ENCODE peak calls at places on chromosome 6, in ten cellular contexts. S is upper lobe of right lung; J is RWPE2; Q is GM12878; F is neural progenitor cell; W is lung; N is fibroblast of lung; I is CD8-positive, alpha-beta T cell; R is astrocyte; E is PC-3. M is an unnamed sample.

GRCh38 chr6:127190552-127190951 is 72.1 kb downstream of the RSPO3 start:
- DNase-seq in S (no peak), J (no peak), Q (no peak), F (peak), W (no peak), N (peak), I (no peak), R (no peak), E (peak), M (peak)

GRCh38 chr6:169831450-169832246 is 80.2 kb downstream of the ERMARD start:
- DNase-seq in S (peak), J (no peak), Q (no peak), F (peak), W (peak), N (peak), I (peak), R (peak), E (peak), M (peak)

GRCh38 chr6:149028767-149029405 is 282.1 kb downstream of the UST start:
- DNase-seq in S (no peak), J (no peak), Q (peak), F (peak), W (peak), N (peak), I (peak), R (peak), E (peak), M (peak)

GRCh38 chr6:36290668-36291620 is 21.1 kb downstream of the PNPLA1 start:
- DNase-seq in S (no peak), J (no peak), Q (no peak), F (no peak), W (peak), N (peak), I (no peak), R (no peak), E (peak), M (peak)

GRCh38 chr6:23179994-23180393 is 610.6 kb downstream of the HDGFL1 start:
- DNase-seq in S (no peak), J (no peak), Q (no peak), F (no peak), W (no peak), N (no peak), I (no peak), R (no peak), E (no peak), M (no peak)

GRCh38 chr6:9623228-9623832 is 791.5 kb downstream of the TFAP2A start:
- DNase-seq in S (no peak), J (no peak), Q (no peak), F (no peak), W (no peak), N (no peak), I (no peak), R (no peak), E (no peak), M (no peak)

GRCh38 chr6:39301606-39302005 is 12.6 kb downstream of the KCNK17 start:
- DNase-seq in S (no peak), J (no peak), Q (no peak), F (peak), W (no peak), N (no peak), I (no peak), R (no peak), E (peak), M (peak)

GRCh38 chr6:37928217-37928616 is 108.7 kb downstream of the ZFAND3 start:
- DNase-seq in S (no peak), J (no peak), Q (no peak), F (peak), W (no peak), N (no peak), I (no peak), R (no peak), E (no peak), M (peak)

GRCh38 chr6:82078286-82078908 is 169.1 kb downstream of the IBTK start:
- DNase-seq in S (no peak), J (no peak), Q (no peak), F (no peak), W (no peak), N (no peak), I (no peak), R (no peak), E (no peak), M (no peak)

GRCh38 chr6:14440215-14440890 is 322.8 kb downstream of the CD83 start:
- DNase-seq in S (no peak), J (no peak), Q (no peak), F (no peak), W (no peak), N (no peak), I (no peak), R (no peak), E (no peak), M (no peak)

GRCh38 chr6:116287668-116288282 is 8.0 kb upstream of the TSPYL1 start:
- DNase-seq in S (no peak), J (no peak), Q (no peak), F (peak), W (no peak), N (peak), I (no peak), R (peak), E (peak), M (peak)

GRCh38 chr6:2226775-2227174 is 18.6 kb downstream of the GMDS start:
- DNase-seq in S (no peak), J (no peak), Q (no peak), F (no peak), W (no peak), N (no peak), I (no peak), R (no peak), E (no peak), M (no peak)

GRCh38 chr6:27290065-27290849 is 21.8 kb downstream of the POM121L2 start:
- DNase-seq in S (no peak), J (no peak), Q (peak), F (peak), W (no peak), N (no peak), I (no peak), R (peak), E (no peak), M (peak)

GRCh38 chr6:53192590-53193232 is 44.1 kb upstream of the GCM1 start:
- DNase-seq in S (no peak), J (no peak), Q (no peak), F (peak), W (no peak), N (no peak), I (no peak), R (no peak), E (no peak), M (peak)

GRCh38 chr6:26105842-26106241 is 18.6 kb downstream of the HFE start:
- DNase-seq in S (no peak), J (no peak), Q (no peak), F (no peak), W (no peak), N (no peak), I (no peak), R (peak), E (peak), M (peak)

GRCh38 chr6:132813173-132813856 is 1.1 kb upstream of the RPS12 start:
- DNase-seq in S (peak), J (no peak), Q (no peak), F (peak), W (peak), N (peak), I (peak), R (no peak), E (peak), M (peak)

GRCh38 chr6:128519132-128519930 is 1.1 kb downstream of the PTPRK start:
- DNase-seq in S (peak), J (peak), Q (no peak), F (peak), W (peak), N (peak), I (peak), R (peak), E (peak), M (peak)

GRCh38 chr6:40630046-40630445 is 42.9 kb upstream of the LRFN2 start:
- DNase-seq in S (no peak), J (no peak), Q (no peak), F (no peak), W (no peak), N (no peak), I (no peak), R (no peak), E (no peak), M (no peak)

GRCh38 chr6:137230547-137230946 is 11.4 kb upstream of the IFNGR1 start:
- DNase-seq in S (no peak), J (no peak), Q (no peak), F (no peak), W (no peak), N (no peak), I (no peak), R (no peak), E (no peak), M (no peak)

GRCh38 chr6:112362027-112362795 is 15.1 kb downstream of the RFPL4B start:
- DNase-seq in S (no peak), J (no peak), Q (no peak), F (no peak), W (no peak), N (no peak), I (no peak), R (no peak), E (no peak), M (no peak)

GRCh38 chr6:44651604-44652003 is 264.1 kb downstream of the CDC5L start:
- DNase-seq in S (peak), J (no peak), Q (no peak), F (peak), W (no peak), N (no peak), I (no peak), R (no peak), E (no peak), M (no peak)

GRCh38 chr6:43608310-43608763 is 20.7 kb downstream of the GTPBP2 start:
- DNase-seq in S (no peak), J (no peak), Q (peak), F (peak), W (peak), N (peak), I (peak), R (peak), E (peak), M (peak)

GRCh38 chr6:133512410-133513016 is 271.4 kb downstream of the EYA4 start:
- DNase-seq in S (no peak), J (no peak), Q (no peak), F (peak), W (no peak), N (peak), I (no peak), R (peak), E (peak), M (peak)

GRCh38 chr6:14423330-14423729 is 305.8 kb downstream of the CD83 start:
- DNase-seq in S (no peak), J (no peak), Q (no peak), F (no peak), W (no peak), N (no peak), I (no peak), R (no peak), E (no peak), M (peak)

GRCh38 chr6:85126448-85127178 is 323.3 kb upstream of the NT5E start:
- DNase-seq in S (no peak), J (no peak), Q (no peak), F (peak), W (peak), N (peak), I (no peak), R (no peak), E (peak), M (peak)

GRCh38 chr6:37038297-37039198 is 33.1 kb downstream of the FGD2 start:
- DNase-seq in S (no peak), J (no peak), Q (no peak), F (no peak), W (no peak), N (peak), I (no peak), R (peak), E (no peak), M (peak)

GRCh38 chr6:117810269-117810668 is 96.8 kb upstream of the SLC35F1 start:
- DNase-seq in S (no peak), J (no peak), Q (no peak), F (no peak), W (no peak), N (no peak), I (no peak), R (no peak), E (no peak), M (no peak)

GRCh38 chr6:119333707-119334295 is 15.8 kb downstream of the MAN1A1 start:
- DNase-seq in S (no peak), J (no peak), Q (no peak), F (no peak), W (no peak), N (no peak), I (no peak), R (no peak), E (peak), M (peak)

GRCh38 chr6:22327881-22328280 is 31.0 kb upstream of the PRL start:
- DNase-seq in S (no peak), J (no peak), Q (no peak), F (no peak), W (no peak), N (no peak), I (no peak), R (no peak), E (no peak), M (no peak)

GRCh38 chr6:112439010-112439409 is 91.9 kb downstream of the RFPL4B start:
- DNase-seq in S (no peak), J (no peak), Q (no peak), F (no peak), W (no peak), N (no peak), I (no peak), R (peak), E (no peak), M (peak)

GRCh38 chr6:42259841-42260395 is 42.3 kb upstream of the MRPS10 start:
- DNase-seq in S (no peak), J (no peak), Q (no peak), F (no peak), W (no peak), N (no peak), I (no peak), R (no peak), E (no peak), M (no peak)

GRCh38 chr6:11732036-11732545 is 46.5 kb downstream of the ADTRP start:
- DNase-seq in S (peak), J (no peak), Q (peak), F (no peak), W (peak), N (peak), I (no peak), R (no peak), E (no peak), M (peak)

GRCh38 chr6:87155920-87156600 is 695 bp downstream of the ZNF292 start:
- DNase-seq in S (peak), J (peak), Q (no peak), F (peak), W (peak), N (peak), I (no peak), R (peak), E (peak), M (peak)

GRCh38 chr6:166515072-166515810 is 71.2 kb downstream of the RAMACL start:
- DNase-seq in S (no peak), J (peak), Q (no peak), F (no peak), W (no peak), N (peak), I (peak), R (peak), E (peak), M (peak)

GRCh38 chr6:44207966-44208365 is 8.8 kb upstream of the MYMX start:
- DNase-seq in S (no peak), J (no peak), Q (no peak), F (no peak), W (no peak), N (no peak), I (no peak), R (no peak), E (no peak), M (no peak)

GRCh38 chr6:117143647-117144046 is 121.7 kb upstream of the VGLL2 start:
- DNase-seq in S (no peak), J (no peak), Q (no peak), F (no peak), W (no peak), N (no peak), I (no peak), R (no peak), E (no peak), M (no peak)

GRCh38 chr6:3724451-3725144 is 26.9 kb downstream of the PXDC1 start:
- DNase-seq in S (no peak), J (no peak), Q (no peak), F (no peak), W (no peak), N (no peak), I (no peak), R (no peak), E (no peak), M (no peak)

GRCh38 chr6:13014551-13015378 is 298.2 kb downstream of the PHACTR1 start:
- DNase-seq in S (peak), J (no peak), Q (no peak), F (peak), W (no peak), N (no peak), I (no peak), R (peak), E (no peak), M (no peak)
- H3K4me3 ChIP-seq in S (peak), J (no peak), Q (no peak), F (peak), W (no peak), N (no peak), I (no peak), R (peak), E (no peak), M (peak)

DNA sequence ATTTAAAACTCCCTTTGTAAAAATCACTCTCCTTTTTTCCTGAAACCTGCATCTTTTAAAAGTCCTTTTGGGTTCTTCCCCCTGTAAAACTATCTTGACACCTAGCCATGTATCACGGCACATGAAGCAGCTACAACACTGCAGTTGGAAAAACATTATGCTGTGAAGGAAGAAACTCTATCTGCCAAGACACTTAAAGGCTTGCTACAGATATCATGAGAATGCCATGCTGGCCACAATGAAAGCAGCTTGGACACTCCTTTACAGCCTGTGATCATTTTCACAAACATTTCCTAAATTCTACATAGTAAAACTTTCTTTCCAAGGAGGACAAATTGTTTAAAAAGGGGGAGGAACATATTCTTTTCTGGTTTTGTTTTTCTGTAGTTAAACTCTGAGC is 31.8 kb downstream of the CNKSR3 start:
- DNase-seq in S (no peak), J (no peak), Q (no peak), F (no peak), W (no peak), N (peak), I (no peak), R (peak), E (no peak), M (peak)
- H3K4me3 ChIP-seq in S (no peak), J (no peak), Q (no peak), F (no peak), W (no peak), N (no peak), I (no peak), R (peak), E (no peak), M (no peak)

DNA sequence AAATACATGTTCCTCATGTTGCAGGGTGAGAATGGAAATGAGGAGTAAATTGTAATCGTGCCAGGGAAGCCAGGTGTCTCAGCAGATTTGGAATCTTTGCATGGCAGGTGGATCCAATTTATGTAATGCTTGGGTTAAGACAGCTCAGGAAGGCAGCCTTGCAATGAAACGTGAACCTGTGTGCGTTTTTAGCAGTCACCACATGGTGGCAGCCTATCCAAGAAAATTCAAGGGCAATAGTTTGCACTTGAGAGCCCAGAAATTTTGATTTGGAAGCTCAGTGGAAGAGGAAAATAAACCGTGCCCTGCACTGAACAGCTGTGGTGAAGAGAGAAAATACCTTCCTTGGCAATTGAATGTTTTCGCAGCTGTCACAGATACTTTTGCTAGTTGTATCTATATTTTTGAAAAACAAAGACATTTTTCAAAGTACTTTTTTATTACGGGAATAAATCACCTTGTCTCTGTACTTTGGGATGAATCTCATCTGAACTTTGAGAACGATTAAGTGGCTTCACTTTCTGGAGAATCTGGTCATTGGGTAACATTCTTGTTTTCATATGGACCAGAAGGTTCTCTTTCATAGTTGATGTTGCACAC is 26.5 kb downstream of the MTHFD1L start:
- DNase-seq in S (no peak), J (no peak), Q (peak), F (peak), W (peak), N (peak), I (peak), R (peak), E (peak), M (peak)
- H3K4me3 ChIP-seq in S (no peak), J (no peak), Q (no peak), F (no peak), W (no peak), N (no peak), I (no peak), R (no peak), E (no peak), M (no peak)

GRCh38 chr6:134848076-134848475 is 101.8 kb downstream of the ALDH8A1 start:
- DNase-seq in S (no peak), J (no peak), Q (no peak), F (no peak), W (no peak), N (no peak), I (no peak), R (no peak), E (no peak), M (no peak)

GRCh38 chr6:134851548-134851947 is 98.4 kb downstream of the ALDH8A1 start:
- DNase-seq in S (no peak), J (no peak), Q (no peak), F (no peak), W (no peak), N (no peak), I (no peak), R (no peak), E (no peak), M (no peak)

GRCh38 chr6:134846865-134847264 is 103.0 kb downstream of the ALDH8A1 start:
- DNase-seq in S (no peak), J (no peak), Q (no peak), F (no peak), W (no peak), N (no peak), I (no peak), R (no peak), E (no peak), M (no peak)

GRCh38 chr6:134850906-134851305 is 99.0 kb downstream of the ALDH8A1 start:
- DNase-seq in S (no peak), J (no peak), Q (no peak), F (no peak), W (no peak), N (no peak), I (no peak), R (peak), E (no peak), M (peak)

DNA sequence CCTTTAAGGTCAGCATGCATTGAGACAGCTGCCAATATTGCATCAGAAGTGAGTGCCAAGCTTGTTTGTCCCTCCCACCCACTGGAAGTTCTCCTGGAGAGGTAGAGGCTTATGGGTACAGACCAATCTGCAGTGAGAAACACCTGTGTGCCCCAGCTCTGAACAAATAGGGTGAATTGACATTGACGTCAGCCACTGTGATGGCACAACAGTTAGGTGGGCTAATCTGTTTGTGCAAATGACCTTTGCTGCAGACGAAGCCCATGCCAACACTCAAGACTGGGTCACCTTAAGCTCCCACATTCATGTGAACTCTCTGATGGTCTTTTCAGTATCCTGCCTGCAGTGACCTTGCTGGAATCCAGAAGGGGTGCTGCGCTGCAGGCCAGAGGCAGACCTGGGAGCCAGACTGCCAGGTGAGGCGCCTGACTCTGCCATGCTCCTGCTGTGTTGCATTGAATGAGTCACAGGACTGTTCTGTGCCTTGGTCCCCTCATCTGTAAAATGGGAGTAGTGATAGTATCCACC is 99.9 kb downstream of the ALDH8A1 start:
- DNase-seq in S (no peak), J (no peak), Q (no peak), F (no peak), W (no peak), N (no peak), I (no peak), R (no peak), E (no peak), M (no peak)
- H3K4me3 ChIP-seq in S (no peak), J (no peak), Q (no peak), F (no peak), W (no peak), N (no peak), I (no peak), R (no peak), E (no peak), M (no peak)

GRCh38 chr6:17149581-17149980 is 47.7 kb downstream of the STMND1 start:
- DNase-seq in S (no peak), J (no peak), Q (no peak), F (no peak), W (no peak), N (no peak), I (no peak), R (no peak), E (no peak), M (no peak)
- H3K4me3 ChIP-seq in S (no peak), J (no peak), Q (no peak), F (no peak), W (no peak), N (no peak), I (no peak), R (no peak), E (no peak), M (no peak)